ENCODE peak calls at places on chromosome 16, in five cellular contexts. One of them, this sample, is unnamed.

GRCh38 chr16:30091474-30092372 is at the start of gene TBX6:
- DNase-seq in breast epithelium: peak; percentile 86
- DNase-seq in transverse colon: peak; percentile 96
- DNase-seq in sigmoid colon: peak; percentile 96
- DNase-seq in suprapubic skin: peak; percentile 95
- DNase-seq in this sample: no peak

GRCh38 chr16:85611455-85612190 is 1.5 kb upstream of the GSE1 start:
- DNase-seq in breast epithelium: peak; percentile 78
- DNase-seq in transverse colon: peak; percentile 86
- DNase-seq in sigmoid colon: peak; percentile 96
- DNase-seq in suprapubic skin: peak; percentile 88
- DNase-seq in this sample: no peak

GRCh38 chr16:35391328-35391727 is 1931.9 kb downstream of the TP53TG3F start:
- DNase-seq in breast epithelium: no peak
- DNase-seq in transverse colon: no peak
- DNase-seq in sigmoid colon: no peak
- DNase-seq in suprapubic skin: no peak
- DNase-seq in this sample: no peak

GRCh38 chr16:67530013-67530939 is 1.6 kb downstream of the RIPOR1 start:
- DNase-seq in breast epithelium: peak; percentile 57
- DNase-seq in transverse colon: peak; percentile 76
- DNase-seq in sigmoid colon: peak; percentile 92
- DNase-seq in suprapubic skin: peak; percentile 85
- DNase-seq in this sample: no peak

GRCh38 chr16:8258523-8258922 is 331.8 kb downstream of the TMEM114 start:
- DNase-seq in breast epithelium: no peak
- DNase-seq in transverse colon: no peak
- DNase-seq in sigmoid colon: no peak
- DNase-seq in suprapubic skin: no peak
- DNase-seq in this sample: no peak

GRCh38 chr16:19524866-19525723 is 1.4 kb downstream of the CCP110 start:
- DNase-seq in breast epithelium: no peak
- DNase-seq in transverse colon: no peak
- DNase-seq in sigmoid colon: no peak
- DNase-seq in suprapubic skin: no peak
- DNase-seq in this sample: no peak

GRCh38 chr16:49343291-49343690 is 30.3 kb upstream of the C16orf78 start:
- DNase-seq in breast epithelium: no peak
- DNase-seq in transverse colon: no peak
- DNase-seq in sigmoid colon: no peak
- DNase-seq in suprapubic skin: peak; percentile 38
- DNase-seq in this sample: peak; percentile 65

GRCh38 chr16:72819345-72819744 is 228.6 kb downstream of the ZFHX3 start:
- DNase-seq in breast epithelium: no peak
- DNase-seq in transverse colon: no peak
- DNase-seq in sigmoid colon: no peak
- DNase-seq in suprapubic skin: no peak
- DNase-seq in this sample: no peak

GRCh38 chr16:87127766-87128147 is 189.4 kb downstream of the C16orf95 start:
- DNase-seq in breast epithelium: no peak
- DNase-seq in transverse colon: no peak
- DNase-seq in sigmoid colon: no peak
- DNase-seq in suprapubic skin: no peak
- DNase-seq in this sample: no peak

GRCh38 chr16:78065344-78065743 is 34.1 kb upstream of the WWOX start:
- DNase-seq in breast epithelium: no peak
- DNase-seq in transverse colon: no peak
- DNase-seq in sigmoid colon: no peak
- DNase-seq in suprapubic skin: no peak
- DNase-seq in this sample: no peak

GRCh38 chr16:84791088-84791487 is 28.7 kb upstream of the CRISPLD2 start:
- DNase-seq in breast epithelium: no peak
- DNase-seq in transverse colon: no peak
- DNase-seq in sigmoid colon: peak; percentile 46
- DNase-seq in suprapubic skin: no peak
- DNase-seq in this sample: no peak

GRCh38 chr16:86979061-86979460 is 338.1 kb downstream of the C16orf95 start:
- DNase-seq in breast epithelium: no peak
- DNase-seq in transverse colon: no peak
- DNase-seq in sigmoid colon: peak; percentile 33
- DNase-seq in suprapubic skin: no peak
- DNase-seq in this sample: no peak

GRCh38 chr16:84045818-84046470 is 3.3 kb upstream of the SLC38A8 start:
- DNase-seq in breast epithelium: no peak
- DNase-seq in transverse colon: no peak
- DNase-seq in sigmoid colon: peak; percentile 56
- DNase-seq in suprapubic skin: no peak
- DNase-seq in this sample: no peak

GRCh38 chr16:48383877-48384304 is 1.3 kb downstream of the SIAH1 start:
- DNase-seq in breast epithelium: no peak
- DNase-seq in transverse colon: peak; percentile 26
- DNase-seq in sigmoid colon: no peak
- DNase-seq in suprapubic skin: no peak
- DNase-seq in this sample: no peak

GRCh38 chr16:3961449-3961849 is 80.9 kb upstream of the CREBBP start:
- DNase-seq in breast epithelium: no peak
- DNase-seq in transverse colon: no peak
- DNase-seq in sigmoid colon: no peak
- DNase-seq in suprapubic skin: no peak
- DNase-seq in this sample: no peak

GRCh38 chr16:66275795-66276428 is 90.6 kb upstream of the CDH5 start:
- DNase-seq in breast epithelium: no peak
- DNase-seq in transverse colon: peak; percentile 49
- DNase-seq in sigmoid colon: peak; percentile 27
- DNase-seq in suprapubic skin: no peak
- DNase-seq in this sample: peak; percentile 49

GRCh38 chr16:15672514-15673167 is 22.6 kb downstream of the NDE1 start:
- DNase-seq in breast epithelium: peak; percentile 96
- DNase-seq in transverse colon: peak; percentile 86
- DNase-seq in sigmoid colon: peak; percentile 98
- DNase-seq in suprapubic skin: peak; percentile 95
- DNase-seq in this sample: peak; percentile 99

GRCh38 chr16:64983983-64984382 is 137.9 kb downstream of the CDH11 start:
- DNase-seq in breast epithelium: no peak
- DNase-seq in transverse colon: no peak
- DNase-seq in sigmoid colon: no peak
- DNase-seq in suprapubic skin: no peak
- DNase-seq in this sample: no peak

GRCh38 chr16:81448154-81449131 is 3.8 kb downstream of the CMIP start:
- DNase-seq in breast epithelium: no peak
- DNase-seq in transverse colon: peak; percentile 90
- DNase-seq in sigmoid colon: no peak
- DNase-seq in suprapubic skin: no peak
- DNase-seq in this sample: no peak

GRCh38 chr16:72291531-72291981 is 119.6 kb upstream of the PMFBP1 start:
- DNase-seq in breast epithelium: no peak
- DNase-seq in transverse colon: no peak
- DNase-seq in sigmoid colon: no peak
- DNase-seq in suprapubic skin: no peak
- DNase-seq in this sample: no peak

GRCh38 chr16:79167893-79168292 is 432.6 kb downstream of the MAF start:
- DNase-seq in breast epithelium: no peak
- DNase-seq in transverse colon: no peak
- DNase-seq in sigmoid colon: no peak
- DNase-seq in suprapubic skin: no peak
- DNase-seq in this sample: no peak

GRCh38 chr16:9039208-9039607 is 52.2 kb upstream of the HAPSTR1 start:
- DNase-seq in breast epithelium: no peak
- DNase-seq in transverse colon: no peak
- DNase-seq in sigmoid colon: no peak
- DNase-seq in suprapubic skin: no peak
- DNase-seq in this sample: no peak

GRCh38 chr16:10577305-10578202 is 2.8 kb downstream of the EMP2 start:
- DNase-seq in breast epithelium: no peak
- DNase-seq in transverse colon: peak; percentile 41
- DNase-seq in sigmoid colon: peak; percentile 68
- DNase-seq in suprapubic skin: peak; percentile 82
- DNase-seq in this sample: no peak

GRCh38 chr16:17403156-17403809 is 67.5 kb downstream of the XYLT1 start:
- DNase-seq in breast epithelium: no peak
- DNase-seq in transverse colon: no peak
- DNase-seq in sigmoid colon: no peak
- DNase-seq in suprapubic skin: no peak
- DNase-seq in this sample: no peak

GRCh38 chr16:5874899-5875298 is 777.3 kb upstream of the EEF2KMT start:
- DNase-seq in breast epithelium: no peak
- DNase-seq in transverse colon: no peak
- DNase-seq in sigmoid colon: no peak
- DNase-seq in suprapubic skin: no peak
- DNase-seq in this sample: no peak

GRCh38 chr16:71504901-71505300 is 15.8 kb upstream of the ZNF19 start:
- DNase-seq in breast epithelium: no peak
- DNase-seq in transverse colon: no peak
- DNase-seq in sigmoid colon: no peak
- DNase-seq in suprapubic skin: no peak
- DNase-seq in this sample: no peak

GRCh38 chr16:14148016-14148415 is 76.9 kb downstream of the MRTFB start:
- DNase-seq in breast epithelium: no peak
- DNase-seq in transverse colon: no peak
- DNase-seq in sigmoid colon: no peak
- DNase-seq in suprapubic skin: no peak
- DNase-seq in this sample: no peak

GRCh38 chr16:4316103-4316731 is 350 bp downstream of the GLIS2 start:
- DNase-seq in breast epithelium: no peak
- DNase-seq in transverse colon: no peak
- DNase-seq in sigmoid colon: peak; percentile 59
- DNase-seq in suprapubic skin: no peak
- DNase-seq in this sample: no peak

GRCh38 chr16:11752856-11753255 is 10.2 kb upstream of the TXNDC11 start:
- DNase-seq in breast epithelium: no peak
- DNase-seq in transverse colon: no peak
- DNase-seq in sigmoid colon: no peak
- DNase-seq in suprapubic skin: no peak
- DNase-seq in this sample: no peak

GRCh38 chr16:71645450-71645849 is 19.5 kb downstream of the MARVELD3 start:
- DNase-seq in breast epithelium: no peak
- DNase-seq in transverse colon: peak; percentile 28
- DNase-seq in sigmoid colon: no peak
- DNase-seq in suprapubic skin: no peak
- DNase-seq in this sample: no peak

GRCh38 chr16:66326995-66327513 is 39.4 kb upstream of the CDH5 start:
- DNase-seq in breast epithelium: no peak
- DNase-seq in transverse colon: peak; percentile 21
- DNase-seq in sigmoid colon: no peak
- DNase-seq in suprapubic skin: no peak
- DNase-seq in this sample: no peak

GRCh38 chr16:72400257-72401078 is 228.5 kb upstream of the PMFBP1 start:
- DNase-seq in breast epithelium: no peak
- DNase-seq in transverse colon: peak; percentile 24
- DNase-seq in sigmoid colon: no peak
- DNase-seq in suprapubic skin: no peak
- DNase-seq in this sample: no peak

GRCh38 chr16:76280421-76280820 is 3.2 kb downstream of the CNTNAP4 start:
- DNase-seq in breast epithelium: no peak
- DNase-seq in transverse colon: no peak
- DNase-seq in sigmoid colon: no peak
- DNase-seq in suprapubic skin: no peak
- DNase-seq in this sample: no peak

DNA sequence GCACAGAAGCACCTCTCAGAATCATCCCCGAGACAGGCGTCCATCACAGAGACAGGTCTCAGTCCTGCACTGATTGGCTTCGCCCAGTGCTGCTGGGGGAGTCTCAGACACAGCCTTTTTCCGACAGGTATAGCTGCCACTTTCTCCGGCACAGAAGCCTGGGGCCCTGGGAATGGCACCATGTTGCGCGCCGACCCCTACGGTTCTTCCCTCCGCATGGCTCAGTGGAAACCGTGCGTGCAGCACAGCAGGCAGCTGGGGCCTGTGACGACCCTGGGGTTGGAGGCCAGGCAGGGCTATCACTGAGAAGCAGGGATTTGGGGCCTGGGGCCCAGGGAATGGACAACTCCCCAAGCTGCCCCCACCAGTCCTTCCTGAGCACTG is 29.7 kb upstream of the CDH15 start:
- DNase-seq in breast epithelium: no peak
- DNase-seq in transverse colon: no peak
- DNase-seq in sigmoid colon: no peak
- DNase-seq in suprapubic skin: no peak
- DNase-seq in this sample: no peak
- H3K27ac ChIP-seq in breast epithelium: no peak overlapping the region
- H3K27ac ChIP-seq in transverse colon: no peak overlapping the region
- H3K27ac ChIP-seq in sigmoid colon: no peak overlapping the region
- H3K27ac ChIP-seq in suprapubic skin: no peak overlapping the region
- H3K27ac ChIP-seq in this sample: no peak overlapping the region

GRCh38 chr16:74923766-74924460 is 61.0 kb downstream of the WDR59 start:
- DNase-seq in breast epithelium: peak; percentile 47
- DNase-seq in transverse colon: no peak
- DNase-seq in sigmoid colon: no peak
- DNase-seq in suprapubic skin: peak; percentile 16
- DNase-seq in this sample: no peak
- TF ChIP-seq POLR2AphosphoS5 in breast epithelium: no peak
- TF ChIP-seq POLR2AphosphoS5 in transverse colon: no peak
- TF ChIP-seq POLR2AphosphoS5 in sigmoid colon: no peak
- TF ChIP-seq POLR2AphosphoS5 in suprapubic skin: no peak
- TF ChIP-seq POLR2AphosphoS5 in this sample: no peak

GRCh38 chr16:31183432-31184428 is 3.8 kb downstream of the FUS start:
- DNase-seq in breast epithelium: no peak
- DNase-seq in transverse colon: no peak
- DNase-seq in sigmoid colon: no peak
- DNase-seq in suprapubic skin: no peak
- DNase-seq in this sample: no peak
- H3K4me3 ChIP-seq in breast epithelium: no peak overlapping the region
- H3K4me3 ChIP-seq in transverse colon: no peak overlapping the region
- H3K4me3 ChIP-seq in sigmoid colon: no peak overlapping the region
- H3K4me3 ChIP-seq in suprapubic skin: no peak overlapping the region
- H3K4me3 ChIP-seq in this sample: no peak overlapping the region

GRCh38 chr16:2457946-2458345 is 2.0 kb upstream of the TEDC2 start:
- DNase-seq in breast epithelium: no peak
- DNase-seq in transverse colon: no peak
- DNase-seq in sigmoid colon: no peak
- DNase-seq in suprapubic skin: no peak
- DNase-seq in this sample: no peak

GRCh38 chr16:2458887-2459646 is 842 bp upstream of the TEDC2 start:
- DNase-seq in breast epithelium: no peak
- DNase-seq in transverse colon: no peak
- DNase-seq in sigmoid colon: no peak
- DNase-seq in suprapubic skin: no peak
- DNase-seq in this sample: no peak

GRCh38 chr16:2460916-2461315 is 1.0 kb downstream of the TEDC2 start:
- DNase-seq in breast epithelium: no peak
- DNase-seq in transverse colon: no peak
- DNase-seq in sigmoid colon: no peak
- DNase-seq in suprapubic skin: no peak
- DNase-seq in this sample: no peak

GRCh38 chr16:2460391-2460713 is 443 bp downstream of the TEDC2 start:
- DNase-seq in breast epithelium: no peak
- DNase-seq in transverse colon: no peak
- DNase-seq in sigmoid colon: no peak
- DNase-seq in suprapubic skin: no peak
- DNase-seq in this sample: no peak

GRCh38 chr16:2459647-2460390 is at the start of gene TEDC2:
- DNase-seq in breast epithelium: peak; percentile 94
- DNase-seq in transverse colon: peak; percentile 97
- DNase-seq in sigmoid colon: peak; percentile 98
- DNase-seq in suprapubic skin: peak; percentile 99
- DNase-seq in this sample: no peak
- H3K27ac ChIP-seq in breast epithelium: peak within 1 kb of the TSS; percentile 12
- H3K27ac ChIP-seq in transverse colon: peak within 1 kb of the TSS; percentile 58
- H3K27ac ChIP-seq in sigmoid colon: peak within 1 kb of the TSS; percentile 57
- H3K27ac ChIP-seq in suprapubic skin: no peak within 1 kb of the TSS
- H3K27ac ChIP-seq in this sample: no peak within 1 kb of the TSS

This sample was measured in vagina.